ENCODE peak calls at places on chromosomes 11 and 22, in nine cellular contexts. Y is type B pancreatic cell, L is mesothelial cell of epicardium, H is omental fat pad, F is HFFc6, C is GM23338, X is fibroblast of pulmonary artery, Z is nephron progenitor cell, R is GM12865. Q is an unnamed sample.

GRCh38 chr11:128491195-128491936 is 96.0 kb downstream of the ETS1 start:
- DNase-seq in L (no peak), H (no peak), C (no peak), Z (no peak), R (no peak), F (no peak), X (no peak), Y (no peak), Q (no peak)

GRCh38 chr11:10072142-10072541 is 221.9 kb downstream of the SBF2 start:
- DNase-seq in C (no peak), H (no peak), L (no peak), Y (no peak), R (no peak), X (no peak), Z (no peak), F (peak), Q (no peak)

GRCh38 chr22:43110927-43111623 is 525 bp downstream of the BIK start:
- DNase-seq in L (no peak), H (no peak), Z (peak), C (peak), Y (no peak), R (peak), X (no peak), F (no peak), Q (peak)

GRCh38 chr22:36445158-36445668 is 36.2 kb downstream of the TXN2 start:
- DNase-seq in R (no peak), F (peak), L (no peak), X (peak), H (no peak), C (peak), Y (no peak), Z (no peak), Q (no peak)

GRCh38 chr11:114036958-114037357 is 22.6 kb upstream of the ZBTB16 start:
- DNase-seq in F (no peak), Y (no peak), H (no peak), C (no peak), L (no peak), Z (no peak), R (no peak), X (no peak), Q (no peak)

GRCh38 chr22:27990451-27990840 is 71.4 kb upstream of the PITPNB start:
- DNase-seq in Z (no peak), C (no peak), R (no peak), F (no peak), H (no peak), L (no peak), Y (no peak), X (no peak), Q (no peak)

GRCh38 chr22:42357634-42358296 is 74.4 kb downstream of the NFAM1 start:
- DNase-seq in Z (no peak), F (no peak), L (no peak), Y (no peak), C (no peak), X (no peak), H (no peak), R (no peak), Q (no peak)

GRCh38 chr11:73257342-73258103 is 14.6 kb upstream of the P2RY6 start:
- DNase-seq in R (no peak), H (no peak), Y (peak), L (no peak), Z (peak), F (peak), X (peak), C (peak), Q (no peak)

GRCh38 chr11:123740787-123741158 is 687 bp downstream of the ZNF202 start:
- DNase-seq in H (no peak), Z (no peak), F (no peak), L (no peak), Y (no peak), R (no peak), X (peak), C (no peak), Q (peak)

GRCh38 chr22:41238570-41239442 is 1.9 kb downstream of the CHADL start:
- DNase-seq in L (no peak), Y (no peak), R (no peak), Z (no peak), H (no peak), C (no peak), F (no peak), X (no peak), Q (no peak)

GRCh38 chr11:64450168-64450560 is 91.2 kb downstream of the RPS6KA4 start:
- DNase-seq in L (no peak), Z (no peak), C (no peak), F (no peak), R (no peak), H (no peak), X (no peak), Y (no peak), Q (no peak)

GRCh38 chr22:17352798-17353197 is 16.5 kb upstream of the CECR2 start:
- DNase-seq in C (no peak), Z (no peak), X (no peak), L (no peak), Y (no peak), R (no peak), H (no peak), F (no peak), Q (no peak)

GRCh38 chr11:44912270-44912987 is 38.3 kb downstream of the TP53I11 start:
- DNase-seq in L (no peak), F (no peak), C (peak), X (no peak), Y (no peak), R (no peak), H (no peak), Z (peak), Q (no peak)

GRCh38 chr22:50184004-50184461 is 1.7 kb upstream of the TRABD start:
- DNase-seq in R (no peak), X (peak), Y (no peak), Z (peak), L (no peak), H (no peak), F (peak), C (peak), Q (no peak)

GRCh38 chr11:125494601-125494986 is 1.5 kb downstream of the FEZ1 start:
- DNase-seq in F (no peak), R (peak), X (no peak), Y (no peak), L (no peak), H (no peak), Z (no peak), C (no peak), Q (no peak)

GRCh38 chr11:118606844-118607228 is 579 bp upstream of the PHLDB1 start:
- DNase-seq in X (no peak), C (no peak), Y (no peak), Z (no peak), L (no peak), F (no peak), H (no peak), R (no peak), Q (no peak)

GRCh38 chr22:49600452-49600847 is 227.2 kb downstream of the BRD1 start:
- DNase-seq in Z (no peak), C (no peak), L (no peak), Y (no peak), F (no peak), R (no peak), X (no peak), H (no peak), Q (no peak)

GRCh38 chr11:100004541-100004940 is 682.5 kb upstream of the ARHGAP42 start:
- DNase-seq in C (no peak), Y (no peak), F (no peak), Z (no peak), H (no peak), L (no peak), R (no peak), X (peak), Q (no peak)

GRCh38 chr11:37505406-37505805 is 907.4 kb upstream of the RAG2 start:
- DNase-seq in R (no peak), L (no peak), Z (no peak), C (peak), X (no peak), Y (no peak), H (no peak), F (no peak), Q (no peak)

GRCh38 chr11:23138761-23139160 is 278.5 kb upstream of the CCDC179 start:
- DNase-seq in Z (no peak), R (no peak), X (no peak), L (no peak), F (no peak), C (no peak), H (no peak), Y (no peak), Q (no peak)

GRCh38 chr22:25627271-25627848 is 62.9 kb downstream of the GRK3 start:
- DNase-seq in F (no peak), C (no peak), R (no peak), Z (no peak), Y (no peak), L (no peak), X (peak), H (no peak), Q (no peak)

GRCh38 chr11:68116126-68116525 is 5.1 kb downstream of the CHKA start:
- DNase-seq in F (no peak), H (no peak), L (no peak), Z (no peak), R (no peak), X (no peak), Y (no peak), C (no peak), Q (no peak)

GRCh38 chr11:112017538-112017937 is 7.7 kb upstream of the DLAT start:
- DNase-seq in Z (no peak), Y (no peak), L (no peak), R (no peak), F (peak), H (no peak), X (peak), C (no peak), Q (no peak)

GRCh38 chr11:24386551-24387404 is 110.1 kb upstream of the LUZP2 start:
- DNase-seq in L (no peak), H (no peak), Y (no peak), Z (peak), C (peak), R (peak), F (peak), X (peak), Q (no peak)

GRCh38 chr11:31806944-31807790 is 4.0 kb downstream of the PAX6 start:
- DNase-seq in H (no peak), Y (no peak), Z (no peak), C (peak), X (no peak), R (no peak), F (no peak), L (no peak), Q (peak)

GRCh38 chr11:47879259-47880184 is 31.4 kb upstream of the NUP160 start:
- DNase-seq in H (no peak), C (no peak), Y (no peak), L (no peak), X (no peak), F (no peak), Z (no peak), R (peak), Q (no peak)

GRCh38 chr11:72326151-72326842 is 82.3 kb upstream of the PHOX2A start:
- DNase-seq in L (no peak), F (peak), Y (no peak), R (no peak), Z (no peak), C (no peak), X (peak), H (no peak), Q (no peak)

GRCh38 chr11:59778122-59778521 is 22.9 kb downstream of the STX3 start:
- DNase-seq in X (no peak), Y (no peak), C (no peak), Z (no peak), F (no peak), R (no peak), H (no peak), L (no peak), Q (no peak)

GRCh38 chr11:63813035-63813562 is at the start of gene SPINDOC:
- DNase-seq in H (peak), R (peak), F (peak), X (peak), C (peak), Z (peak), L (peak), Y (peak), Q (peak)

GRCh38 chr22:27588273-27588672 is 213.3 kb downstream of the MN1 start:
- DNase-seq in X (no peak), R (no peak), Z (no peak), L (no peak), F (no peak), Y (no peak), H (no peak), C (no peak), Q (no peak)

DNA sequence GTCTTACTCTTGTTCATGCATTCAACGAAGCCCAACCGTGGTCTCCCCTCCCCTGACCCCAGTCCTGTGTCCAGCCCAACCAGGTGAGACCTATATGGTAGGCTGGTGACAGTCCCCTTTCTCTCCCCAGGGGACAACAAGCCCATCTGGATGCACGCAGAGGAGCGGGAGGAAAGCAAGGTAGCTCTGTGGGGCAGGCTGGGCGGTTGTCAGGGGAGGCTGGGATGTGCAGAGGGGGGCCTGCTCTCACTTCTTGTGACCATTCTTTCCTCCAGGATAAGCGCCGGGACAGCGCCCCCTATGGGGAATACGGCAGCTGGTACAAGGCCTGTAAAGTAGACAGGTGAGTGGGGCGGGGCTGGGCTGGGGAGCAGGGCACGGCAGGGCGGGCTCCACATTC is 3.5 kb upstream of the RAB1B start:
- DNase-seq in Z (peak), R (peak), L (no peak), Y (no peak), H (no peak), C (peak), X (no peak), F (no peak), Q (no peak)
- TF ChIP-seq CTCF in Z (peak), R (peak), L (peak), Y (peak), H (no peak), C (peak), X (peak), F (peak), Q (peak)

GRCh38 chr11:61892085-61892370 is 683 bp upstream of the FADS3 start:
- DNase-seq in X (no peak), Y (no peak), Z (no peak), L (no peak), R (no peak), C (peak), F (no peak), H (no peak), Q (no peak)
- TF ChIP-seq CTCF in X (no peak), Y (no peak), Z (no peak), L (no peak), R (no peak), C (no peak), F (no peak), H (no peak), Q (no peak)

GRCh38 chr11:126499124-126499752 is 143.8 kb downstream of the ST3GAL4 start:
- DNase-seq in X (no peak), R (no peak), F (no peak), C (no peak), Z (no peak), H (no peak), L (no peak), Y (no peak), Q (no peak)
- TF ChIP-seq CTCF in X (no peak), R (no peak), F (no peak), C (no peak), Z (no peak), H (no peak), L (no peak), Y (no peak), Q (no peak)

GRCh38 chr11:96012086-96012824 is 88.3 kb upstream of the MTMR2 start:
- DNase-seq in X (peak), F (peak), L (no peak), C (peak), H (no peak), Z (peak), Y (no peak), R (peak), Q (peak)
- TF ChIP-seq CTCF in X (peak), F (peak), L (no peak), C (peak), H (no peak), Z (peak), Y (peak), R (peak), Q (peak)

DNA sequence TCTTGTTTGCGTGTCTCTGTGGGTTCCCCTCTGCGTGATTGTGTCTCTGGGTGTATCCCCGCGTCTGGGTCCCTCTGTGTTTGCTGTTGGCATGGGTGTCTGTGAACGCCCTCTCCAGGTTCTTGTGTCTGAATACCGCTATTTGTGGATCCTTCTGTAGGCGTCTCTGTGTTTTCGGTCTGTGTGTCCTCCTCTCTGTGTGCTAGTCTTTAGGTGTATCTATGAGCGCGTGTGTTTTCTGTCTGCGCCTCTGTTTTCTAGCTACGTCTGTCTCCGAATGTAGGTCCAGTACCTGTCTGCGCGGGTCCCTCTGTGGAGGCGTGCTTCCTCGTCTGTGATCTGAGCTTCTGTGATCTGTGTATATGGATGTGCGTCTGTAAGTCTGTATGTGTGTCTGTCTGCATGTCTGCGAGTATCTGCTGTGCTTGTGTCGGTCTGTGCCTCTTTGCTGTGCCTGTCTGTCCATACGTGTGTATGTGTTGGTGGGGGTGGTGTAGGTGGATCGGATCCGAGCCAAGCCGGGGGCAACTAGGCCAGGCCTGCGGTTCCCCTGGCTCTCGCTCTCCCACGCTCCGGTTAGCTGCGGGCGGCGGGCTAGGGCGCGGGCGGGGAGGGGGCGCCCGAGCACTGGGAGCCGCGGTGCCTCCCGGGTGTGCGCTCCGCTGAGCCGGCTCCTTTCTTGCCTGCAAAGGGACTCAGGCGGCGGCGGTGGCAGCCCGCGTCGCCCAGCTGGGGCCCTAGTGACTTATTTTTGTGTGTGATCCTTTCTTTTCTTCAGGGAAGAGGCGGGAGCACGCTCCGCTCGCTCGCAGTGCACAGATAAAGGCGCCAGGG is 105.3 kb upstream of the E2F8 start:
- DNase-seq in X (peak), L (no peak), F (no peak), Z (peak), Y (no peak), C (peak), H (no peak), R (no peak), Q (peak)
- TF ChIP-seq CTCF in X (no peak), L (no peak), F (no peak), Z (no peak), Y (no peak), C (peak), H (no peak), R (no peak), Q (peak)

Q was measured in GM10248.